ENCODE peak calls at places on chromosome 1, in five cellular contexts. I is WTC11, A is left ventricle myocardium inferior, M is iris pigment epithelial cell, K is NCI-H446 treated with DMSO at 0.1 percent for 48 hours. W is an unnamed sample.
A peak's percentile ranks its signal among the peaks of the same experiment; 100 is the strongest.

GRCh38 chr1:216183007-216183406 is 240.2 kb downstream of the USH2A start:
- DNase-seq in I (peak; percentile 15), A (no peak), M (peak; percentile 65), K (peak; percentile 88), W (peak; percentile 60)

GRCh38 chr1:6024376-6024775 is 21.3 kb upstream of the KCNAB2 start:
- DNase-seq in I (no peak), A (no peak), M (no peak), K (no peak), W (no peak)

GRCh38 chr1:47104816-47105215 is 32.4 kb upstream of the CYP4A22 start:
- DNase-seq in I (no peak), A (no peak), M (no peak), K (no peak), W (no peak)

GRCh38 chr1:227903614-227904501 is 43.9 kb downstream of the WNT9A start:
- DNase-seq in I (no peak), A (no peak), M (no peak), K (no peak), W (no peak)

GRCh38 chr1:92168657-92169056 is 49.1 kb upstream of the C1orf146 start:
- DNase-seq in I (no peak), A (no peak), M (peak; percentile 15), K (peak; percentile 62), W (no peak)

GRCh38 chr1:173042806-173043205 is 7.9 kb downstream of the TNFSF18 start:
- DNase-seq in I (no peak), A (no peak), M (peak; percentile 38), K (no peak), W (no peak)

GRCh38 chr1:101079341-101079740 is 53.8 kb upstream of the DPH5 start:
- DNase-seq in I (no peak), A (no peak), M (no peak), K (no peak), W (no peak)

GRCh38 chr1:173475564-173476196 is 1.5 kb upstream of the PRDX6 start:
- DNase-seq in I (no peak), A (no peak), M (peak; percentile 93), K (no peak), W (no peak)

GRCh38 chr1:234752927-234753326 is 142.9 kb upstream of the IRF2BP2 start:
- DNase-seq in I (no peak), A (no peak), M (no peak), K (no peak), W (no peak)

GRCh38 chr1:27862671-27863551 is 9.4 kb upstream of the THEMIS2 start:
- DNase-seq in I (no peak), A (peak; percentile 49), M (peak; percentile 99), K (no peak), W (peak; percentile 99)

GRCh38 chr1:228452194-228453021 is 34.8 kb upstream of the RNF187 start:
- DNase-seq in I (no peak), A (no peak), M (peak; percentile 20), K (no peak), W (no peak)

GRCh38 chr1:242225770-242226573 is 227.1 kb upstream of the MAP1LC3C start:
- DNase-seq in I (no peak), A (no peak), M (no peak), K (no peak), W (no peak)

GRCh38 chr1:41355761-41356160 is 5.5 kb upstream of the FOXO6 start:
- DNase-seq in I (no peak), A (no peak), M (no peak), K (no peak), W (no peak)